ENCODE peak calls at places on chromosomes 13 and 19, in five cellular contexts. H is fibroblast of lung, G is H9, I is GM12878, U is heart right ventricle. T is an unnamed sample. For H3K4me1, the result is how much of the 10 kb centered on the place peaks cover.

GRCh38 chr13:112748947-112749346 is 59.1 kb downstream of the ATP11A start:
- DNase-seq in H (peak), G (no peak), I (no peak), U (peak), T (no peak)

GRCh38 chr13:82657471-82657870 is 1224.8 kb downstream of the SLITRK1 start:
- DNase-seq in H (no peak), G (no peak), I (no peak), U (no peak), T (no peak)

GRCh38 chr13:74151859-74152258 is 17.7 kb upstream of the KLF12 start:
- DNase-seq in H (no peak), G (no peak), I (no peak), U (no peak), T (no peak)

GRCh38 chr13:74413482-74413881 is 279.3 kb upstream of the KLF12 start:
- DNase-seq in H (no peak), G (no peak), I (no peak), U (no peak), T (no peak)

GRCh38 chr13:61727714-61728275 is 312.1 kb upstream of the PCDH20 start:
- DNase-seq in H (peak), G (no peak), I (no peak), U (no peak), T (peak)

GRCh38 chr13:107450931-107451330 is 764.4 kb downstream of the LIG4 start:
- DNase-seq in H (peak), G (no peak), I (no peak), U (no peak), T (peak)

GRCh38 chr13:66859078-66859477 is 371.1 kb downstream of the PCDH9 start:
- DNase-seq in H (no peak), G (no peak), I (no peak), U (no peak), T (no peak)

GRCh38 chr19:32168111-32168510 is 177.3 kb upstream of the ZNF507 start:
- DNase-seq in H (no peak), G (no peak), I (no peak), U (no peak), T (no peak)

GRCh38 chr13:76707360-76707759 is 178.8 kb downstream of the KCTD12 start:
- DNase-seq in H (peak), G (no peak), I (no peak), U (no peak), T (no peak)

GRCh38 chr19:55133639-55134444 is 15.2 kb downstream of the TNNT1 start:
- DNase-seq in H (no peak), G (no peak), I (no peak), U (no peak), T (no peak)

GRCh38 chr19:47637550-47637949 is 28.6 kb downstream of the BICRA start:
- DNase-seq in H (peak), G (no peak), I (no peak), U (no peak), T (no peak)

GRCh38 chr19:33040994-33041827 is 23.5 kb downstream of the RHPN2 start:
- DNase-seq in H (peak), G (no peak), I (peak), U (no peak), T (peak)

GRCh38 chr13:113598481-113598880 is 13.9 kb downstream of the TFDP1 start:
- DNase-seq in H (no peak), G (peak), I (no peak), U (no peak), T (no peak)

GRCh38 chr19:5343848-5344247 is 3.2 kb upstream of the PTPRS start:
- DNase-seq in H (peak), G (no peak), I (no peak), U (no peak), T (no peak)

GRCh38 chr19:48770734-48771472 is 15.6 kb downstream of the FGF21 start:
- DNase-seq in H (no peak), G (no peak), I (no peak), U (no peak), T (peak)

GRCh38 chr13:33636955-33637670 is 180.8 kb upstream of the RFC3 start:
- DNase-seq in H (peak), G (no peak), I (no peak), U (no peak), T (peak)
- H3K4me1 ChIP-seq in H (under half), G (under half), I (under half), U (under half), T (under half)

GRCh38 chr19:13037718-13038117 is 42.4 kb downstream of the NFIX start:
- DNase-seq in H (no peak), G (no peak), I (no peak), U (no peak), T (no peak)

GRCh38 chr19:13037161-13037560 is 41.9 kb downstream of the NFIX start:
- DNase-seq in H (peak), G (no peak), I (no peak), U (no peak), T (peak)

GRCh38 chr19:13035820-13036365 is 40.6 kb downstream of the NFIX start:
- DNase-seq in H (no peak), G (no peak), I (no peak), U (no peak), T (no peak)

GRCh38 chr19:13034636-13035035 is 39.4 kb downstream of the NFIX start:
- DNase-seq in H (no peak), G (no peak), I (no peak), U (no peak), T (peak)

GRCh38 chr19:13036366-13036976 is 41.2 kb downstream of the NFIX start:
- DNase-seq in H (peak), G (no peak), I (no peak), U (no peak), T (peak)
- H3K4me1 ChIP-seq in H (under half), G (under half), I (under half), U (half or more), T (half or more)

DNA sequence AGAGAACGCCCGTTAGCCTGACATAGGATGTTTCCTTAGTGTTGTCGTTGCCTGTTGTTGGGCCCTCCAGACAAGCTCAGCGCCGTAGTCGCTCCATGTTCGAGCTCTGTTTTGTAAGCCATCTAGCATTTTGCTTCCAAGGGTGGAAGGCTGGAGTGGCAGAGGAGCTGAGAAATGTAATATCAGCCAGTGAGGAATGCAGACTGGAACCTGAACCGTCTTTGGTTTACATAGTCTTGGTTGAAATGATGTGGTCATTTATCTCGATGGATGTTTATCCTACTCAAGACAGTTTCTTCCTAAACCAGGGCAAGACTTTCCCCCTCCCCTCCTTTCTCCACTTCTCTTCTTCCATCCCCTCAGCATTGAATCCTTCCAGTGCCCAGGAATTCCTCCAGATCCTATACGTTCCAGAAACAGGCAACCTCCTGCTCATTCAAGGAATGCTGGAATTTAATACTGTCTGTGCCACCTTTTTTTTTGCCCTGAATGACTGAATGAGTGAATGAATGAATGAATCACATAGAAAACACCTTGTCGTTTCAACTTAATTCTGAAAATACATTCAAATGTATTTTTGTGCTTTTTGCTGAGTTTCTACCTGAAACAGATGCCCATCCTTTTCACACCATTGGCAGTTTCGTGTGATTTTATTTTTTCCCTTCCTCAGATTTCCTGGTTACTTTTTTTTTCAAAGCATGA is 109.5 kb upstream of the MBNL2 start:
- DNase-seq in H (peak), G (no peak), I (no peak), U (no peak), T (no peak)
- H3K4me1 ChIP-seq in H (under half), G (under half), I (under half), U (under half), T (under half)

GRCh38 chr13:29589967-29590366 is 5.5 kb downstream of the SLC7A1 start:
- DNase-seq in H (no peak), G (peak), I (no peak), U (no peak), T (no peak)
- H3K4me1 ChIP-seq in H (under half), G (under half), I (under half), U (under half), T (under half)

GRCh38 chr13:24273926-24274325 is 35.5 kb upstream of the C1QTNF9 start:
- DNase-seq in H (no peak), G (no peak), I (no peak), U (no peak), T (no peak)

GRCh38 chr13:24272452-24273161 is 36.8 kb upstream of the C1QTNF9 start:
- DNase-seq in H (peak), G (no peak), I (no peak), U (peak), T (no peak)

GRCh38 chr13:24274452-24274971 is 34.9 kb upstream of the C1QTNF9 start:
- DNase-seq in H (no peak), G (no peak), I (peak), U (peak), T (no peak)

GRCh38 chr13:24276310-24276709 is 33.1 kb upstream of the C1QTNF9 start:
- DNase-seq in H (no peak), G (no peak), I (peak), U (no peak), T (no peak)

DNA sequence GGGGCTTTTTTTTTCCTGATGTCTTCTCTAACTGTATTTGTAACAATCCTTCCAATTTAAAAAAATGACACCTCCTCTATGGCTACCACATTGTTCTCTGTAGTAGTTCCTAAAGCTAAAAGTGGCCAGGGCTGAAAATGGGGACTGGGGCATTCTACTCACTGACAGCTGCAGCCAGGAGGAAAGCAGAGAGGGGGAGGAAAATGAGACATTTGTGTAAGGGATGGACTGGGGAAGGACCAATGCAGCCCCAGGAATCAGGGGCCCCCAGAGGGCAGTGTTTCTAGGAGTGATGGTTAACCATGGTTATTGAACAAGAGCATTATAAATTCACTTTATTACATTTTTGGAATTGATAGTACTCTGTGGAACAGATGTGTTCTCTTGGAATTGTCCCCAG is 34.3 kb upstream of the C1QTNF9 start:
- DNase-seq in H (no peak), G (no peak), I (no peak), U (no peak), T (no peak)
- H3K4me1 ChIP-seq in H (under half), G (under half), I (under half), U (half or more), T (under half)

DNA sequence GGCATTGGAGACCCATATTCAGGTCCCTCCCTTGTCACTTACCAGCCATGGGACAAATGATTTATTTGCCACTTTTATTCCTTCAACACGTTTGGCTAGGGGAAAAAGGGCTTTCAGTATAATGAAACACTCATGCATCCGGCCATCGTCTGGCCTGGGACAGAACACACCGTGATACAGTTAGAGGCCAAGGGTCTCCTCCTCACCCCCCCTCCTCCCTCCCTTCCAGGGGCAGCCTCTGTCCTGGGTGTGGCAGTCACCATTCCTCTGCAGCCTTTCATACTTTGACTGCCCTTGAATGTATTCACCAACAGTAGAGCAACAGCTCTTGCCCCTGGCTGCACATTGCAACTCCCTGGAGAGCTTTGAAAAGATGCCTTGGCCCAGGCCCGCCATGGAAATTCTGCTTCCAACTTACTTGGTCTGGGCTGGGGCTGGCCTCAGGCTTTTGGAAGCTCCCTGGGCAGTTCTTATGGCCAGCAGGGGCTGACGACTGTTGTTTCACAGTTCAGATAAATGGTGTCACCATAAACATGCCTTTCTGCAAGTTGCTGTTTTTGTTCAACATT is 3.0 kb downstream of the PAK4 start:
- DNase-seq in H (no peak), G (no peak), I (no peak), U (no peak), T (no peak)
- H3K4me1 ChIP-seq in H (under half), G (under half), I (under half), U (half or more), T (under half)

GRCh38 chr19:2051771-2052704 is 994 bp upstream of the MKNK2 start:
- DNase-seq in H (no peak), G (peak), I (peak), U (peak), T (no peak)
- H3K4me1 ChIP-seq in H (under half), G (under half), I (half or more), U (half or more), T (under half)

GRCh38 chr19:40601061-40601973 is at the start of gene LTBP4:
- DNase-seq in H (peak), G (peak), I (no peak), U (peak), T (no peak)
- H3K4me1 ChIP-seq in H (under half), G (under half), I (under half), U (half or more), T (under half)

GRCh38 chr19:1855040-1855827 is 7.0 kb upstream of the REXO1 start:
- DNase-seq in H (peak), G (peak), I (peak), U (peak), T (peak)
- H3K4me1 ChIP-seq in H (under half), G (under half), I (under half), U (half or more), T (under half)